ENCODE peak calls at places on chromosomes 12 and 14, in six cellular contexts. One of them, this sample, is unnamed.

GRCh38 chr14:53696217-53696965 is 260.2 kb downstream of the BMP4 start:
- DNase-seq in CD8-positive, alpha-beta memory T cell: no peak
- DNase-seq in activated CD4-positive, CD25-positive, alpha-beta regulatory T cell treated with anti-CD3 and anti-CD28 coated beads, Interleukin-2, amount 50 U/mL, for 16 hours: no peak
- DNase-seq in AG09309: no peak
- DNase-seq in hippocampal formation: no peak
- DNase-seq in stimulated activated CD4-positive, alpha-beta T cell treated with anti-CD3 and anti-CD28 coated beads, Interleukin-4, amount 100 ng/mL, for 48 hours: no peak
- DNase-seq in this sample: no peak

GRCh38 chr14:46245281-46245680 is 406.3 kb downstream of the RPL10L start:
- DNase-seq in CD8-positive, alpha-beta memory T cell: no peak
- DNase-seq in activated CD4-positive, CD25-positive, alpha-beta regulatory T cell treated with anti-CD3 and anti-CD28 coated beads, Interleukin-2, amount 50 U/mL, for 16 hours: no peak
- DNase-seq in AG09309: no peak
- DNase-seq in hippocampal formation: peak
- DNase-seq in stimulated activated CD4-positive, alpha-beta T cell treated with anti-CD3 and anti-CD28 coated beads, Interleukin-4, amount 100 ng/mL, for 48 hours: no peak
- DNase-seq in this sample: no peak

GRCh38 chr12:119179335-119180021 is 747 bp downstream of the HSPB8 start:
- DNase-seq in CD8-positive, alpha-beta memory T cell: no peak
- DNase-seq in activated CD4-positive, CD25-positive, alpha-beta regulatory T cell treated with anti-CD3 and anti-CD28 coated beads, Interleukin-2, amount 50 U/mL, for 16 hours: no peak
- DNase-seq in AG09309: no peak
- DNase-seq in hippocampal formation: no peak
- DNase-seq in stimulated activated CD4-positive, alpha-beta T cell treated with anti-CD3 and anti-CD28 coated beads, Interleukin-4, amount 100 ng/mL, for 48 hours: no peak
- DNase-seq in this sample: no peak

GRCh38 chr12:23911574-23911973 is 37.9 kb downstream of the SOX5 start:
- DNase-seq in CD8-positive, alpha-beta memory T cell: no peak
- DNase-seq in activated CD4-positive, CD25-positive, alpha-beta regulatory T cell treated with anti-CD3 and anti-CD28 coated beads, Interleukin-2, amount 50 U/mL, for 16 hours: no peak
- DNase-seq in AG09309: no peak
- DNase-seq in hippocampal formation: no peak
- DNase-seq in stimulated activated CD4-positive, alpha-beta T cell treated with anti-CD3 and anti-CD28 coated beads, Interleukin-4, amount 100 ng/mL, for 48 hours: no peak
- DNase-seq in this sample: no peak

GRCh38 chr12:131102991-131103609 is 149.4 kb downstream of the ADGRD1 start:
- DNase-seq in CD8-positive, alpha-beta memory T cell: no peak
- DNase-seq in activated CD4-positive, CD25-positive, alpha-beta regulatory T cell treated with anti-CD3 and anti-CD28 coated beads, Interleukin-2, amount 50 U/mL, for 16 hours: no peak
- DNase-seq in AG09309: no peak
- DNase-seq in hippocampal formation: no peak
- DNase-seq in stimulated activated CD4-positive, alpha-beta T cell treated with anti-CD3 and anti-CD28 coated beads, Interleukin-4, amount 100 ng/mL, for 48 hours: no peak
- DNase-seq in this sample: no peak

GRCh38 chr14:23445773-23446172 is 10.3 kb upstream of the MYH7 start:
- DNase-seq in CD8-positive, alpha-beta memory T cell: no peak
- DNase-seq in activated CD4-positive, CD25-positive, alpha-beta regulatory T cell treated with anti-CD3 and anti-CD28 coated beads, Interleukin-2, amount 50 U/mL, for 16 hours: no peak
- DNase-seq in AG09309: no peak
- DNase-seq in hippocampal formation: no peak
- DNase-seq in stimulated activated CD4-positive, alpha-beta T cell treated with anti-CD3 and anti-CD28 coated beads, Interleukin-4, amount 100 ng/mL, for 48 hours: no peak
- DNase-seq in this sample: no peak

GRCh38 chr14:54475187-54475881 is 13.4 kb downstream of the GMFB start:
- DNase-seq in CD8-positive, alpha-beta memory T cell: no peak
- DNase-seq in activated CD4-positive, CD25-positive, alpha-beta regulatory T cell treated with anti-CD3 and anti-CD28 coated beads, Interleukin-2, amount 50 U/mL, for 16 hours: no peak
- DNase-seq in AG09309: no peak
- DNase-seq in hippocampal formation: no peak
- DNase-seq in stimulated activated CD4-positive, alpha-beta T cell treated with anti-CD3 and anti-CD28 coated beads, Interleukin-4, amount 100 ng/mL, for 48 hours: no peak
- DNase-seq in this sample: no peak

GRCh38 chr12:65948320-65949008 is 124.2 kb downstream of the HMGA2 start:
- DNase-seq in CD8-positive, alpha-beta memory T cell: no peak
- DNase-seq in activated CD4-positive, CD25-positive, alpha-beta regulatory T cell treated with anti-CD3 and anti-CD28 coated beads, Interleukin-2, amount 50 U/mL, for 16 hours: no peak
- DNase-seq in AG09309: peak
- DNase-seq in hippocampal formation: peak
- DNase-seq in stimulated activated CD4-positive, alpha-beta T cell treated with anti-CD3 and anti-CD28 coated beads, Interleukin-4, amount 100 ng/mL, for 48 hours: no peak
- DNase-seq in this sample: no peak

GRCh38 chr14:69553221-69553620 is 21.4 kb downstream of the CCDC177 start:
- DNase-seq in CD8-positive, alpha-beta memory T cell: no peak
- DNase-seq in activated CD4-positive, CD25-positive, alpha-beta regulatory T cell treated with anti-CD3 and anti-CD28 coated beads, Interleukin-2, amount 50 U/mL, for 16 hours: no peak
- DNase-seq in AG09309: peak
- DNase-seq in hippocampal formation: no peak
- DNase-seq in stimulated activated CD4-positive, alpha-beta T cell treated with anti-CD3 and anti-CD28 coated beads, Interleukin-4, amount 100 ng/mL, for 48 hours: no peak
- DNase-seq in this sample: no peak

GRCh38 chr14:72638021-72638420 is 255.9 kb downstream of the DPF3 start:
- DNase-seq in CD8-positive, alpha-beta memory T cell: no peak
- DNase-seq in activated CD4-positive, CD25-positive, alpha-beta regulatory T cell treated with anti-CD3 and anti-CD28 coated beads, Interleukin-2, amount 50 U/mL, for 16 hours: no peak
- DNase-seq in AG09309: peak
- DNase-seq in hippocampal formation: no peak
- DNase-seq in stimulated activated CD4-positive, alpha-beta T cell treated with anti-CD3 and anti-CD28 coated beads, Interleukin-4, amount 100 ng/mL, for 48 hours: no peak
- DNase-seq in this sample: peak

GRCh38 chr14:42687421-42687820 is 1080.7 kb downstream of the LRFN5 start:
- DNase-seq in CD8-positive, alpha-beta memory T cell: no peak
- DNase-seq in activated CD4-positive, CD25-positive, alpha-beta regulatory T cell treated with anti-CD3 and anti-CD28 coated beads, Interleukin-2, amount 50 U/mL, for 16 hours: no peak
- DNase-seq in AG09309: no peak
- DNase-seq in hippocampal formation: no peak
- DNase-seq in stimulated activated CD4-positive, alpha-beta T cell treated with anti-CD3 and anti-CD28 coated beads, Interleukin-4, amount 100 ng/mL, for 48 hours: no peak
- DNase-seq in this sample: no peak

GRCh38 chr12:118842753-118843335 is 138.5 kb upstream of the SRRM4 start:
- DNase-seq in CD8-positive, alpha-beta memory T cell: no peak
- DNase-seq in activated CD4-positive, CD25-positive, alpha-beta regulatory T cell treated with anti-CD3 and anti-CD28 coated beads, Interleukin-2, amount 50 U/mL, for 16 hours: no peak
- DNase-seq in AG09309: no peak
- DNase-seq in hippocampal formation: peak
- DNase-seq in stimulated activated CD4-positive, alpha-beta T cell treated with anti-CD3 and anti-CD28 coated beads, Interleukin-4, amount 100 ng/mL, for 48 hours: no peak
- DNase-seq in this sample: no peak

GRCh38 chr12:1936406-1937320 is 18.2 kb upstream of the CACNA2D4 start:
- DNase-seq in CD8-positive, alpha-beta memory T cell: no peak
- DNase-seq in activated CD4-positive, CD25-positive, alpha-beta regulatory T cell treated with anti-CD3 and anti-CD28 coated beads, Interleukin-2, amount 50 U/mL, for 16 hours: no peak
- DNase-seq in AG09309: peak
- DNase-seq in hippocampal formation: peak
- DNase-seq in stimulated activated CD4-positive, alpha-beta T cell treated with anti-CD3 and anti-CD28 coated beads, Interleukin-4, amount 100 ng/mL, for 48 hours: no peak
- DNase-seq in this sample: peak

GRCh38 chr12:10740182-10740581 is 17.1 kb upstream of the YBX3 start:
- DNase-seq in CD8-positive, alpha-beta memory T cell: no peak
- DNase-seq in activated CD4-positive, CD25-positive, alpha-beta regulatory T cell treated with anti-CD3 and anti-CD28 coated beads, Interleukin-2, amount 50 U/mL, for 16 hours: no peak
- DNase-seq in AG09309: no peak
- DNase-seq in hippocampal formation: no peak
- DNase-seq in stimulated activated CD4-positive, alpha-beta T cell treated with anti-CD3 and anti-CD28 coated beads, Interleukin-4, amount 100 ng/mL, for 48 hours: no peak
- DNase-seq in this sample: no peak